ENCODE peak calls at places on chromosome X, in six cellular contexts. D, M, W, Y, Z and V are unnamed samples.

GRCh38 chrX:72054776-72055495 is 76.8 kb downstream of the RTL5 start:
- DNase-seq in D (no peak), M (no peak), W (no peak), Y (no peak), Z (no peak), V (peak)

GRCh38 chrX:139106111-139106510 is 394.6 kb upstream of the FGF13 start:
- DNase-seq in D (no peak), M (no peak), W (peak), Y (no peak), Z (no peak), V (no peak)

GRCh38 chrX:33001107-33001506 is 210.2 kb downstream of the DMD start:
- DNase-seq in D (no peak), M (no peak), W (no peak), Y (no peak), Z (no peak), V (no peak)

GRCh38 chrX:33543757-33544156 is 332.4 kb upstream of the DMD start:
- DNase-seq in D (no peak), M (no peak), W (no peak), Y (no peak), Z (no peak), V (no peak)

GRCh38 chrX:25869761-25870160 is 268.4 kb upstream of the MAGEB18 start:
- DNase-seq in D (no peak), M (no peak), W (no peak), Y (no peak), Z (no peak), V (no peak)

GRCh38 chrX:149630681-149631292 is 805 bp downstream of the TMEM185A start:
- DNase-seq in D (peak), M (no peak), W (peak), Y (peak), Z (peak), V (no peak)

GRCh38 chrX:152946681-152947080 is 47.2 kb downstream of the PNMA5 start:
- DNase-seq in D (no peak), M (no peak), W (no peak), Y (no peak), Z (no peak), V (no peak)

GRCh38 chrX:50920132-50920531 is 9.6 kb downstream of the BMP15 start:
- DNase-seq in D (no peak), M (no peak), W (peak), Y (peak), Z (peak), V (no peak)

GRCh38 chrX:21932277-21932996 is 8.1 kb upstream of the SMS start:
- DNase-seq in D (no peak), M (no peak), W (peak), Y (peak), Z (peak), V (peak)

GRCh38 chrX:53022381-53022780 is 26.2 kb upstream of the GPR173 start:
- DNase-seq in D (no peak), M (no peak), W (no peak), Y (no peak), Z (no peak), V (no peak)

GRCh38 chrX:107902721-107903120 is 77.1 kb downstream of the MID2 start:
- DNase-seq in D (no peak), M (no peak), W (no peak), Y (no peak), Z (no peak), V (no peak)

GRCh38 chrX:154409222-154409871 is at the start of gene DNASE1L1:
- DNase-seq in D (no peak), M (no peak), W (peak), Y (peak), Z (peak), V (peak)

GRCh38 chrX:42495139-42495538 is 282.8 kb downstream of the PPP1R2C start:
- DNase-seq in D (peak), M (no peak), W (no peak), Y (no peak), Z (no peak), V (no peak)

GRCh38 chrX:117910216-117910615 is 206.4 kb downstream of the KLHL13 start:
- DNase-seq in D (no peak), M (no peak), W (no peak), Y (no peak), Z (no peak), V (no peak)

GRCh38 chrX:130108647-130109428 is 1.5 kb downstream of the ELF4 start:
- DNase-seq in D (no peak), M (peak), W (no peak), Y (no peak), Z (peak), V (no peak)

GRCh38 chrX:80334583-80334982 is 85.7 kb upstream of the TENT5D start:
- DNase-seq in D (no peak), M (no peak), W (no peak), Y (no peak), Z (no peak), V (no peak)

GRCh38 chrX:1686642-1687041 is 71.8 kb downstream of the ASMT start:
- DNase-seq in D (no peak), M (no peak), W (no peak), Y (peak), Z (no peak), V (no peak)

GRCh38 chrX:141814213-141814857 is 23.8 kb upstream of the MAGEC3 start:
- DNase-seq in D (no peak), M (no peak), W (no peak), Y (no peak), Z (no peak), V (no peak)

GRCh38 chrX:141815904-141816303 is 22.2 kb upstream of the MAGEC3 start:
- DNase-seq in D (no peak), M (no peak), W (no peak), Y (no peak), Z (no peak), V (no peak)

DNA sequence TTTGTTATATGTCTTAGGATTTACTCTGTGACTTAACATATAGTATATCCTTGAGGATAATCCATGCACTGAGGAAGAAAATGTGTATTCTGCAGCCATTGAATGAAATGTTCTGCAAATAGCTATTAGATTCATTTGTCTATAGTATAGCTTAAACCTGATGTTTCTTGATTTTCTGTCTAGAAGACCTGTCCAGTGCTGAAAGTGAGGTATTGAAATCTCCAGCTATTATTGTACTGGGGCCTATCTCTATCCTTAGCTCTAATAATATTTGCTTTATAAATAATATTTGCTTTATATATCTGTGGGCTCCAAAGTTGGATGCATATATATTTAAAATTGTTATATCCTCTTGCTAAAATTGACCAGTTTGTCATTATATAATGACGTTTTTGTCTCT is 26.7 kb upstream of the MAGEC3 start:
- DNase-seq in D (no peak), M (no peak), W (no peak), Y (no peak), Z (no peak), V (no peak)
- H3K4me3 ChIP-seq in D (no peak), M (no peak), W (no peak), Y (no peak), Z (no peak), V (no peak)

DNA sequence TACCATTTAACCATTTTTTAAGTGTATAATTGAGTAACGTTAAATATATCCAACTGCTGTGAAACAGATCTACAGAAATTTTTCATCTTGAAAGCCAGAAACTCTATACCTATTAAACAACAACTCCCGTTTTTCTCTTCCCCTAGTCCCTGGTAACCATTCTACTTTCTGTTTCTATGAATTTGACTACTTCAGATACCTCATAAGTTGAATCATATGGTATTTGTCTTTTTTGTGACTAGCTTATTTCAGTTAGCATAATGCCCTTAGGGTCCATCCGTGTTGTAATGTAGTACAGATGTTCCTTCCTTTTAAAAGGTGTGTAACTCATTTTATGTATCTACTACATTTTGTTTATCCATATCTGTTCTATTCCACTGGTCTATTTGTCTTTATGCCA is 48.7 kb downstream of the STAG2 start:
- DNase-seq in D (no peak), M (no peak), W (peak), Y (no peak), Z (no peak), V (no peak)
- H3K4me3 ChIP-seq in D (no peak), M (no peak), W (no peak), Y (no peak), Z (no peak), V (no peak)

GRCh38 chrX:103329991-103330390 is at the start of gene TCEAL7:
- DNase-seq in D (no peak), M (no peak), W (peak), Y (peak), Z (no peak), V (no peak)

GRCh38 chrX:103330601-103331397 is 760 bp downstream of the TCEAL7 start:
- DNase-seq in D (no peak), M (no peak), W (peak), Y (peak), Z (no peak), V (no peak)
- H3K4me3 ChIP-seq in D (no peak), M (no peak), W (peak), Y (peak), Z (no peak), V (no peak)

DNA sequence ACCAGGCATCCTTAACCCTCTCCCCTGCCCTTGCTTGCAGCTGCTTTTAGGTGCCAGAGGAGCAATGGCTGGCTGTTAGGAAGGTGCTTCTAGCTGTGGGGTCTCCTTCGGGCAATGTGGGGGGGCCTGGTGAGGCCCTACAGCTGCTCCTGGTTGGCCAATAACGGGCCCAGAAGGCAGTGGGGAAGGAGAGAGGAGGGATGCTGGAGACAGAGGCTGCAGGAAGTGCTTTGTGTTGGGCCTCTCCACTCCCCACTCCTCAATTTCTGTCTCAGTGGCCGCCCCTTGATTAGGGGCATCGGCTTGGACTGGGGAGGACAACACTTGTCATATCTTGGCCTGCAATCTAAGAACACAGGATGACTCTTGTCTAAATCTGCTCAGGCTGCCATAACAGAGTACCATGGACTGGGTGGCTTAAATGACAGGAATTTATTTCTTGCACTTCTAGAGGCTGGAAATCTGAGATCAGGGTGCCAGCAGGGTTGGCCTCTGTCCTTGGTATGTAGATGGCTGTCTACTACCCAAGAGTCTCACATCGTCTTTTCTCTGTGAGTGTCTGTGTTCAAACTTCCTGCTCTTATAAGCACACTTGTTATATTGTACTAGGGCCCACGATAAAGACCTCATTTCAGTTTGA is 374.3 kb downstream of the MID1IP1 start:
- DNase-seq in D (peak), M (no peak), W (no peak), Y (no peak), Z (no peak), V (no peak)
- H3K4me3 ChIP-seq in D (no peak), M (peak), W (no peak), Y (no peak), Z (no peak), V (no peak)

GRCh38 chrX:86806786-86807185 is 658.5 kb downstream of the DACH2 start:
- DNase-seq in D (no peak), M (no peak), W (peak), Y (peak), Z (peak), V (no peak)
- H3K4me3 ChIP-seq in D (no peak), M (no peak), W (no peak), Y (no peak), Z (no peak), V (no peak)

GRCh38 chrX:9829308-9830267 is 43.4 kb downstream of the SHROOM2 start:
- DNase-seq in D (no peak), M (no peak), W (peak), Y (peak), Z (peak), V (no peak)
- H3K4me3 ChIP-seq in D (no peak), M (no peak), W (no peak), Y (no peak), Z (no peak), V (no peak)

GRCh38 chrX:28133763-28134162 is 152.5 kb upstream of the DCAF8L1 start:
- DNase-seq in D (no peak), M (no peak), W (no peak), Y (no peak), Z (no peak), V (no peak)

DNA sequence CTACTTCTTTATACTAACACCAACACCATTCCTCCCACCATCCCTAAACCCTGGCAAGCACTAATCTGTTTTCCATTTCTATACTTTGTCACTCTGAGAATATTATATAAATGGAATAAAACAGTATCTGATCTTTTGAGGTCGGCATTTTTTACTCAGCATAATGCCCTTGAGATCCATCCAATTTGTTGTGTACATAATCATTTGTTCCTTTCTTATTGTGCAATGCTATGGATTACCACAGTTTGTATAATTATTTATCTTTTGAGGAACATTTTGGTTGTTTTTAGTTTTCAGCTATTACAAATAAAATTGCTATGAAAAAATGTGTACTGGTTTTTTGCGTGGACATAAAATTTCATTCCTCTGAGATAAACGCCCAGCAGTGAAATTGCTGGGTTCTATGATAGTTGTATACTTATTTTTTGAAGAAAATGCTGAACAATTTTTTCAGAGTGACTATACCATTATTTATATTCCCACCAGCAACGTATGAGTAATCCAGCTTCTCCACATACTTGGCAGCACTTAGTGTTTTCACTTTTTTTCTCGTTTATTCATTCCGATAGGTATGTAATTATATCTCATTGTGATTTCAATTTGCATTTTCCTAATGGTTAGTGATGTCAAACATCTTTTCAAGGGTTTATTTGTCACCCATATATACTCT is 154.3 kb upstream of the DCAF8L1 start:
- DNase-seq in D (no peak), M (no peak), W (peak), Y (peak), Z (no peak), V (no peak)
- H3K4me3 ChIP-seq in D (no peak), M (no peak), W (no peak), Y (no peak), Z (no peak), V (no peak)

GRCh38 chrX:47621851-47622250 is 2.2 kb upstream of the SYN1 start:
- DNase-seq in D (no peak), M (no peak), W (no peak), Y (no peak), Z (no peak), V (no peak)

GRCh38 chrX:47618923-47619485 is 653 bp downstream of the SYN1 start:
- DNase-seq in D (no peak), M (no peak), W (no peak), Y (no peak), Z (no peak), V (no peak)

GRCh38 chrX:47623540-47624027 is 3.9 kb upstream of the SYN1 start:
- DNase-seq in D (peak), M (peak), W (peak), Y (peak), Z (peak), V (no peak)

GRCh38 chrX:47620303-47620685 is 637 bp upstream of the SYN1 start:
- DNase-seq in D (no peak), M (no peak), W (no peak), Y (no peak), Z (no peak), V (peak)

DNA sequence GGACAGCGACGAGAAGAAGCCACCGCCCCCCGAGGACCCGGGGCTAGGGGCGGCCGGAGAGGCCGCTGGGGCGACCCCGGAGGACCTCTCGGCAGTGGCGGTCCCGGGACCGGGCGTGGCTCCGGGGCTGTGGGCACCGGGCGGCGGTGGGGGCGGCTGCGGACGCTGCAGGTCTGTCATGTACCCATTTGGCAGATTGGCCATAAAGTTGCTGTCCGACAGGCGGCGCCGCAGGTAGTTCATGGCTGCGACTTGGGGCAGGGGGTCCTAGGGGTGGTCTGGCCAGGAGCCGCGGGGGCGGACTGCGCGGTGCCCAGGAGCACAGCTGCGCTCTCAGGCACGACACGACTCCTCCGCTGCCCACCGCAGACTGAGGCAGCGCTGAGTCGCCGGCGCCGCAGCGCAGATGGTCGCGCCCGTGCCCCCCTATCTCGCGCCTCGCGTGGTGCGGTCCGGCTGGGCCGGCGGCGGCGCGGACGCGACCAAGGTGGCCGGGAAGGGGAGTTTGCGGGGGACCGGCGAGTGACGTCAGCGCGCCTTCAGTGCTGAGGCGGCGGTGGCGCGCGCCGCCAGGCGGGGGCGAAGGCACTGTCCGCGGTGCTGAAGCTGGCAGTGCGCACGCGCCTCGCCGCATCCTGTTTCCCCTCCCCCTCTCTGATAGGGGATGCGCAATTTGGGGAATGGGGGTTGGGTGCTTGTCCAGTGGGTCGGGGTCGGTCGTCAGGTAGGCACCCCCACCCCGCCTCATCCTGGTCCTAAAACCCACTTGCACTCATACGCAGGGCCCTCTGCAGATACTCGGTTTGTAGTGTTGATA is at the start of gene SYN1:
- DNase-seq in D (peak), M (peak), W (peak), Y (peak), Z (peak), V (peak)
- H3K4me3 ChIP-seq in D (no peak), M (peak), W (peak), Y (peak), Z (peak), V (no peak)